ENCODE peak calls at places on chromosomes 16 and 17, in nine cellular contexts. One of them, this sample, is unnamed.

GRCh38 chr17:74513987-74514631 is 17.2 kb downstream of the CD300LB start:
- DNase-seq in adrenal gland: peak
- DNase-seq in NCI-H1417: no peak
- DNase-seq in NCI-H2081: no peak
- DNase-seq in Peyer's patch: peak
- DNase-seq in AG20443: peak
- DNase-seq in AG08396: no peak
- DNase-seq in left cardiac atrium: no peak
- DNase-seq in anterior cingulate cortex: no peak
- DNase-seq in this sample: peak

GRCh38 chr17:38550661-38551060 is 55.1 kb downstream of the SRCIN1 start:
- DNase-seq in adrenal gland: peak
- DNase-seq in NCI-H2081: no peak
- DNase-seq in NCI-H1417: no peak
- DNase-seq in left cardiac atrium: peak
- DNase-seq in anterior cingulate cortex: peak
- DNase-seq in AG20443: peak
- DNase-seq in Peyer's patch: no peak
- DNase-seq in AG08396: peak
- DNase-seq in this sample: peak

GRCh38 chr17:29847527-29847931 is 82.5 kb downstream of the SSH2 start:
- DNase-seq in AG08396: no peak
- DNase-seq in AG20443: no peak
- DNase-seq in anterior cingulate cortex: no peak
- DNase-seq in adrenal gland: no peak
- DNase-seq in Peyer's patch: no peak
- DNase-seq in left cardiac atrium: no peak
- DNase-seq in NCI-H2081: no peak
- DNase-seq in NCI-H1417: no peak
- DNase-seq in this sample: no peak

GRCh38 chr17:83155128-83156081 is 76.0 kb downstream of the METRNL start:
- DNase-seq in NCI-H1417: no peak
- DNase-seq in anterior cingulate cortex: no peak
- DNase-seq in AG08396: peak
- DNase-seq in left cardiac atrium: no peak
- DNase-seq in adrenal gland: peak
- DNase-seq in AG20443: peak
- DNase-seq in NCI-H2081: no peak
- DNase-seq in Peyer's patch: no peak
- DNase-seq in this sample: peak

GRCh38 chr16:13402601-13403000 is 501.2 kb downstream of the SHISA9 start:
- DNase-seq in NCI-H2081: no peak
- DNase-seq in anterior cingulate cortex: no peak
- DNase-seq in AG20443: no peak
- DNase-seq in NCI-H1417: no peak
- DNase-seq in left cardiac atrium: no peak
- DNase-seq in adrenal gland: no peak
- DNase-seq in AG08396: no peak
- DNase-seq in Peyer's patch: no peak
- DNase-seq in this sample: no peak

GRCh38 chr16:23826528-23827244 is 9.1 kb upstream of the PRKCB start:
- DNase-seq in AG20443: no peak
- DNase-seq in Peyer's patch: peak
- DNase-seq in adrenal gland: no peak
- DNase-seq in NCI-H1417: no peak
- DNase-seq in left cardiac atrium: no peak
- DNase-seq in AG08396: no peak
- DNase-seq in anterior cingulate cortex: no peak
- DNase-seq in NCI-H2081: no peak
- DNase-seq in this sample: no peak

GRCh38 chr16:57810197-57811024 is 8.1 kb upstream of the KIFC3 start:
- DNase-seq in Peyer's patch: peak
- DNase-seq in anterior cingulate cortex: no peak
- DNase-seq in AG08396: no peak
- DNase-seq in adrenal gland: peak
- DNase-seq in NCI-H2081: peak
- DNase-seq in AG20443: peak
- DNase-seq in NCI-H1417: peak
- DNase-seq in left cardiac atrium: peak
- DNase-seq in this sample: peak

GRCh38 chr16:52976539-52977167 is 76.0 kb downstream of the CHD9NB start:
- DNase-seq in adrenal gland: peak
- DNase-seq in NCI-H2081: no peak
- DNase-seq in Peyer's patch: no peak
- DNase-seq in left cardiac atrium: no peak
- DNase-seq in AG20443: peak
- DNase-seq in NCI-H1417: no peak
- DNase-seq in AG08396: peak
- DNase-seq in anterior cingulate cortex: no peak
- DNase-seq in this sample: peak

GRCh38 chr16:73040136-73040535 is 7.8 kb downstream of the ZFHX3 start:
- DNase-seq in NCI-H1417: peak
- DNase-seq in adrenal gland: no peak
- DNase-seq in NCI-H2081: no peak
- DNase-seq in AG08396: no peak
- DNase-seq in anterior cingulate cortex: no peak
- DNase-seq in left cardiac atrium: no peak
- DNase-seq in Peyer's patch: no peak
- DNase-seq in AG20443: no peak
- DNase-seq in this sample: no peak

GRCh38 chr16:48561960-48562393 is 48.0 kb downstream of the N4BP1 start:
- DNase-seq in anterior cingulate cortex: no peak
- DNase-seq in Peyer's patch: no peak
- DNase-seq in NCI-H2081: no peak
- DNase-seq in left cardiac atrium: no peak
- DNase-seq in AG20443: no peak
- DNase-seq in adrenal gland: peak
- DNase-seq in AG08396: no peak
- DNase-seq in NCI-H1417: no peak
- DNase-seq in this sample: peak

GRCh38 chr17:7060165-7060890 is 16.4 kb upstream of the SLC16A11 start:
- DNase-seq in adrenal gland: no peak
- DNase-seq in AG08396: peak
- DNase-seq in anterior cingulate cortex: no peak
- DNase-seq in Peyer's patch: no peak
- DNase-seq in NCI-H2081: no peak
- DNase-seq in NCI-H1417: no peak
- DNase-seq in left cardiac atrium: no peak
- DNase-seq in AG20443: no peak
- DNase-seq in this sample: peak

GRCh38 chr17:2090210-2090641 is 35.3 kb downstream of the HIC1 start:
- DNase-seq in Peyer's patch: no peak
- DNase-seq in AG20443: no peak
- DNase-seq in adrenal gland: no peak
- DNase-seq in AG08396: no peak
- DNase-seq in NCI-H2081: no peak
- DNase-seq in anterior cingulate cortex: no peak
- DNase-seq in left cardiac atrium: no peak
- DNase-seq in NCI-H1417: no peak
- DNase-seq in this sample: no peak

GRCh38 chr17:57548421-57549385 is 196.4 kb downstream of the CCDC182 start:
- DNase-seq in NCI-H1417: no peak
- DNase-seq in left cardiac atrium: peak
- DNase-seq in AG08396: no peak
- DNase-seq in NCI-H2081: no peak
- DNase-seq in anterior cingulate cortex: no peak
- DNase-seq in adrenal gland: peak
- DNase-seq in Peyer's patch: peak
- DNase-seq in AG20443: no peak
- DNase-seq in this sample: no peak

GRCh38 chr16:1108299-1109252 is 12.5 kb upstream of the C1QTNF8 start:
- DNase-seq in left cardiac atrium: peak
- DNase-seq in AG20443: peak
- DNase-seq in adrenal gland: peak
- DNase-seq in AG08396: peak
- DNase-seq in Peyer's patch: no peak
- DNase-seq in NCI-H2081: no peak
- DNase-seq in NCI-H1417: peak
- DNase-seq in anterior cingulate cortex: no peak
- DNase-seq in this sample: peak